ENCODE peak calls at places on chromosomes 6 and 20, in five cellular contexts. U is AG09309, J is foreskin fibroblast, H is fibroblast of villous mesenchyme, I is cardiac muscle cell. V is an unnamed sample.

GRCh38 chr6:160987265-160987664 is 4.3 kb upstream of the MAP3K4 start:
- DNase-seq in U (no peak), J (no peak), H (no peak), I (no peak), V (no peak)

GRCh38 chr20:59598625-59599310 is 5.6 kb upstream of the PHACTR3 start:
- DNase-seq in U (no peak), J (no peak), H (no peak), I (peak; percentile 7), V (peak; percentile 77)

GRCh38 chr20:618980-619379 is 8.9 kb upstream of the TCF15 start:
- DNase-seq in U (no peak), J (no peak), H (no peak), I (no peak), V (no peak)

GRCh38 chr20:24970743-24971142 is 21.7 kb downstream of the CST7 start:
- DNase-seq in U (no peak), J (no peak), H (no peak), I (no peak), V (no peak)

GRCh38 chr6:14068133-14068532 is 49.4 kb upstream of the CD83 start:
- DNase-seq in U (peak; percentile 73), J (peak; percentile 61), H (peak; percentile 63), I (no peak), V (peak; percentile 21)

GRCh38 chr6:41716516-41717446 is 18.6 kb downstream of the TFEB start:
- DNase-seq in U (no peak), J (no peak), H (no peak), I (peak; percentile 84), V (no peak)

GRCh38 chr6:127843582-127843981 is 57.3 kb downstream of the THEMIS start:
- DNase-seq in U (no peak), J (no peak), H (no peak), I (no peak), V (no peak)

GRCh38 chr6:134169881-134170486 is 117.6 kb upstream of the SLC2A12 start:
- DNase-seq in U (no peak), J (no peak), H (peak; percentile 50), I (no peak), V (no peak)

GRCh38 chr20:46213946-46214830 is 94.1 kb downstream of the CDH22 start:
- DNase-seq in U (no peak), J (no peak), H (peak; percentile 6), I (no peak), V (no peak)

GRCh38 chr20:4217349-4217761 is 202.0 kb upstream of the RNF24 start:
- DNase-seq in U (no peak), J (no peak), H (peak; percentile 51), I (no peak), V (no peak)

GRCh38 chr6:65557224-65557623 is 149.8 kb downstream of the EYS start:
- DNase-seq in U (no peak), J (no peak), H (no peak), I (no peak), V (no peak)

GRCh38 chr20:63106108-63106764 is 99.5 kb upstream of the BHLHE23 start:
- DNase-seq in U (no peak), J (no peak), H (peak; percentile 6), I (no peak), V (peak; percentile 60)

GRCh38 chr6:159913862-159914564 is 23.2 kb downstream of the MAS1 start:
- DNase-seq in U (no peak), J (no peak), H (no peak), I (no peak), V (no peak)

GRCh38 chr20:33811763-33812672 is 870 bp downstream of the CHMP4B start:
- DNase-seq in U (peak; percentile 48), J (peak; percentile 87), H (peak; percentile 92), I (peak; percentile 36), V (peak; percentile 70)
- TF ChIP-seq CTCF in U (no peak), J (no peak), H (no peak), I (no peak), V (no peak)

GRCh38 chr6:135909737-135910387 is 58.4 kb downstream of the PDE7B start:
- DNase-seq in U (no peak), J (no peak), H (peak; percentile 58), I (peak; percentile 69), V (peak; percentile 56)
- TF ChIP-seq CTCF in U (peak; percentile 46), J (peak; percentile 23), H (peak; percentile 57), I (peak; percentile 53), V (no peak)

DNA sequence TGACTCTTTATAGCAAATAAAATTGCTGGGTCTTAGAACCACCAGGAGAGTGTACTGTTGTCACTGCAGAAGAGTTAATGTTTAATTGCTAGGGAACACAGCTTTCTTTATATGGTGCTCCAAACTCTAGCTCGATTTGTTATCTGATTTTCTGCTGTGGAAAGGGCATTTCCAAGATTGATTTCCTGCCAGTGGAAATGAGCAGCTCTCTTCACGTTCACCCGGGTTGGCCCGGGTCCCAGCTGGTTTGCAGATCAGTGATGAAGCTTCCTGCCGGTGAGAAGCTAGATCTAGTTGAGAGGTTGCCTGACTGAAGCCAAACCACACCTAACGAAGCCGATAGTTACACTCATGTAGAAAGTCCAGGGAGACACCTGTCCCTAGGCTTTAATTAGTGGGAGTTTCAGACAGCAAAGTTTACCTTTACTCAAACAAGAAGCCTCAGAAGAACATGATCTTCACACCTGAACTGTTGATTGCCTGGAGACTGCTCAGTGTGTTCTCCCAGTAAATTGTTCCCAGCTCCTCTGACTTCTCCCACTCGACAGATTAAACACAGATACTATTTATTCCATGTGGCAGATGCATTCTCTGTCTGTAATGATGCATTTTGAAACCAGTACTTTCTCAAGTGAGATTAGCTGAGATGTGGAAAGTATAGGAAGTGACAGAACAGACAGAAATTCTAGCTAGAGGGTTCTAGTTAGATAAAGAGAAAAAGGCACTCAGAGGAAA is 27.8 kb downstream of the PAQR8 start:
- DNase-seq in U (no peak), J (peak; percentile 44), H (peak; percentile 51), I (no peak), V (peak; percentile 84)
- TF ChIP-seq CTCF in U (no peak), J (peak; percentile 1), H (no peak), I (no peak), V (no peak)

DNA sequence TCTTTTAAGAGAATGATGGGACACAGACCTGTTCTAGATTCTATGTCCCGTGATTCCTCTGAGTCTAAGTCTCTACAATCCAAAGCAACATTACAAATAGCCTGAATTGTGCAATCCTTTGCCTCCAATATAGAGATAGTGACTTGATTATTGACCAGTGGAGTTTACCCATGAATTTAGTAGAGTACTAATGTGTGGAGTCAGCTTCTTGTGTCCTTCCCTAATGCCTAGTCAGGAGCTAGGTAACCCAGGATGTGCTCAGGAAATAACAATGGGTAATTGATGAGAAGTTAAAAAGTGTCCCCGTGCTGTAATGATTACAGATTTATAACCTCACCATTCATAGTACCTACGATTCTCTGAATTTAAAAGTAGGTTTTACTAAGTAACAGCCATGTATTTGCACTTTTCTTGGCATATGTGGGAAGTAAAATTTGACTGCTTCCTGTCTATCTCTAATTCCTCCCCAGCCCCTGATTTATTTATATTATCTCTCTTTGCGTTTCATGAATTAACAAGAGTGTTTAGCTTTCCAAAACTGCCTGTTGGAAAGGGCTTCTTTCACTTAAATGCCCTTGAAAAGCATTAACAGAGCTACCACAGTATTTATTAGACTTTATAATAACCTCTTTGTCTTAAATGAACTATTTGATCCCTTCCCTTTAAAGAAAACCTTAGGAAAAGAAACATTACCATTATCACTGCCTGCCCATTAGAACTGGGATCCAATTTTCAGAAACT is 30.5 kb downstream of the NEDD9 start:
- DNase-seq in U (no peak), J (no peak), H (no peak), I (no peak), V (no peak)
- TF ChIP-seq CTCF in U (no peak), J (no peak), H (no peak), I (no peak), V (no peak)

DNA sequence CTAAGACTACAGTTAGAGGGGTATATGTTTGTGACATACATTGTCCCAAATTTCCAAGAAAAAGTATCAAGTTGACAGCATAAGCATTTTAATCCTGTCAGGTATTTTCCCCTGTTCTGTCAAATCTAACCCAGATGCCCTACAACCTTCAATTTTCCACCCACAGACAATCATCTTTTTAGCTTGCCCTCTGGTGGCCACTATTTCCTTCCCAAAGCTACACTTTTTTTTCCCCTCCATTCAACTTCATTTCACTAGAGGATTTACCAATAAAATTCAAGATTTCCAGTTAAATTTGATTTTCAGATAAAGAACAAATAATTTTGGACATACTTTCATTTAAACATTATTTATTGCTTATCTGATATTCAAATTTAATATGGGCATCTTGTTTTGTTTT is 286.6 kb downstream of the TENT5A start:
- DNase-seq in U (peak; percentile 8), J (peak; percentile 23), H (peak; percentile 41), I (peak; percentile 24), V (peak; percentile 26)
- TF ChIP-seq CTCF in U (peak; percentile 66), J (peak; percentile 62), H (peak; percentile 68), I (peak; percentile 70), V (peak; percentile 61)